ENCODE peak calls at places on chromosomes 13 and 19, in ten cellular contexts. One of them, this sample, is unnamed.
A peak's percentile ranks its signal among the peaks of the same experiment; 100 is the strongest.

GRCh38 chr19:10294368-10294697 is 4.6 kb downstream of the ICAM5 start:
- DNase-seq in stomach: no peak
- DNase-seq in ascending aorta: no peak
- DNase-seq in psoas muscle: no peak
- DNase-seq in transverse colon: peak; percentile 33
- DNase-seq in HFF-Myc: no peak
- DNase-seq in left lung: no peak
- DNase-seq in pancreas: no peak
- DNase-seq in SK-N-SH: no peak
- DNase-seq in PC-3: no peak
- DNase-seq in this sample: no peak

GRCh38 chr19:17748884-17749638 is 2.2 kb upstream of the FCHO1 start:
- DNase-seq in stomach: no peak
- DNase-seq in ascending aorta: no peak
- DNase-seq in psoas muscle: no peak
- DNase-seq in transverse colon: no peak
- DNase-seq in HFF-Myc: no peak
- DNase-seq in left lung: no peak
- DNase-seq in pancreas: no peak
- DNase-seq in SK-N-SH: no peak
- DNase-seq in PC-3: no peak
- DNase-seq in this sample: no peak

GRCh38 chr13:100646030-100646673 is 28.4 kb downstream of the TMTC4 start:
- DNase-seq in stomach: peak; percentile 36
- DNase-seq in ascending aorta: no peak
- DNase-seq in psoas muscle: no peak
- DNase-seq in transverse colon: no peak
- DNase-seq in HFF-Myc: no peak
- DNase-seq in left lung: no peak
- DNase-seq in pancreas: no peak
- DNase-seq in SK-N-SH: peak; percentile 40
- DNase-seq in PC-3: peak; percentile 48
- DNase-seq in this sample: no peak

GRCh38 chr19:50401505-50402450 is 17.0 kb upstream of the SPIB start:
- DNase-seq in stomach: no peak
- DNase-seq in ascending aorta: no peak
- DNase-seq in psoas muscle: no peak
- DNase-seq in transverse colon: no peak
- DNase-seq in HFF-Myc: no peak
- DNase-seq in left lung: no peak
- DNase-seq in pancreas: no peak
- DNase-seq in SK-N-SH: peak; percentile 43
- DNase-seq in PC-3: no peak
- DNase-seq in this sample: peak; percentile 46

GRCh38 chr13:23541221-23541620 is 29.0 kb upstream of the TNFRSF19 start:
- DNase-seq in stomach: no peak
- DNase-seq in ascending aorta: no peak
- DNase-seq in psoas muscle: no peak
- DNase-seq in transverse colon: no peak
- DNase-seq in HFF-Myc: no peak
- DNase-seq in left lung: no peak
- DNase-seq in pancreas: no peak
- DNase-seq in SK-N-SH: no peak
- DNase-seq in PC-3: peak; percentile 52
- DNase-seq in this sample: no peak

GRCh38 chr19:37572203-37572602 is 22.4 kb downstream of the ZNF571 start:
- DNase-seq in stomach: no peak
- DNase-seq in ascending aorta: no peak
- DNase-seq in psoas muscle: no peak
- DNase-seq in transverse colon: no peak
- DNase-seq in HFF-Myc: no peak
- DNase-seq in left lung: no peak
- DNase-seq in pancreas: no peak
- DNase-seq in SK-N-SH: no peak
- DNase-seq in PC-3: no peak
- DNase-seq in this sample: no peak

GRCh38 chr19:50277966-50278580 is 51.1 kb downstream of the KCNC3 start:
- DNase-seq in stomach: no peak
- DNase-seq in ascending aorta: no peak
- DNase-seq in psoas muscle: no peak
- DNase-seq in transverse colon: no peak
- DNase-seq in HFF-Myc: no peak
- DNase-seq in left lung: no peak
- DNase-seq in pancreas: no peak
- DNase-seq in SK-N-SH: no peak
- DNase-seq in PC-3: no peak
- DNase-seq in this sample: no peak

GRCh38 chr13:95128045-95128643 is 173.1 kb downstream of the ABCC4 start:
- DNase-seq in stomach: peak; percentile 52
- DNase-seq in ascending aorta: no peak
- DNase-seq in psoas muscle: no peak
- DNase-seq in transverse colon: no peak
- DNase-seq in HFF-Myc: no peak
- DNase-seq in left lung: no peak
- DNase-seq in pancreas: no peak
- DNase-seq in SK-N-SH: no peak
- DNase-seq in PC-3: peak; percentile 83
- DNase-seq in this sample: no peak

GRCh38 chr13:37225414-37226047 is 120.1 kb upstream of the CSNK1A1L start:
- DNase-seq in stomach: no peak
- DNase-seq in ascending aorta: no peak
- DNase-seq in psoas muscle: no peak
- DNase-seq in transverse colon: no peak
- DNase-seq in HFF-Myc: no peak
- DNase-seq in left lung: no peak
- DNase-seq in pancreas: no peak
- DNase-seq in SK-N-SH: no peak
- DNase-seq in PC-3: no peak
- DNase-seq in this sample: no peak

GRCh38 chr19:52343548-52343947 is 7.5 kb downstream of the ZNF610 start:
- DNase-seq in stomach: peak; percentile 36
- DNase-seq in ascending aorta: peak; percentile 67
- DNase-seq in psoas muscle: peak; percentile 19
- DNase-seq in transverse colon: peak; percentile 9
- DNase-seq in HFF-Myc: no peak
- DNase-seq in left lung: peak; percentile 34
- DNase-seq in pancreas: peak; percentile 44
- DNase-seq in SK-N-SH: peak; percentile 74
- DNase-seq in PC-3: peak; percentile 8
- DNase-seq in this sample: peak; percentile 49

GRCh38 chr19:46648070-46648960 is 12.3 kb upstream of the GNG8 start:
- DNase-seq in stomach: no peak
- DNase-seq in ascending aorta: no peak
- DNase-seq in psoas muscle: no peak
- DNase-seq in transverse colon: no peak
- DNase-seq in HFF-Myc: no peak
- DNase-seq in left lung: no peak
- DNase-seq in pancreas: no peak
- DNase-seq in SK-N-SH: no peak
- DNase-seq in PC-3: no peak
- DNase-seq in this sample: no peak

GRCh38 chr13:71018544-71018943 is 848.5 kb downstream of the DACH1 start:
- DNase-seq in stomach: no peak
- DNase-seq in ascending aorta: no peak
- DNase-seq in psoas muscle: no peak
- DNase-seq in transverse colon: no peak
- DNase-seq in HFF-Myc: no peak
- DNase-seq in left lung: no peak
- DNase-seq in pancreas: no peak
- DNase-seq in SK-N-SH: no peak
- DNase-seq in PC-3: no peak
- DNase-seq in this sample: no peak

GRCh38 chr13:71021810-71022422 is 845.1 kb downstream of the DACH1 start:
- DNase-seq in stomach: no peak
- DNase-seq in ascending aorta: no peak
- DNase-seq in psoas muscle: no peak
- DNase-seq in transverse colon: no peak
- DNase-seq in HFF-Myc: no peak
- DNase-seq in left lung: no peak
- DNase-seq in pancreas: no peak
- DNase-seq in SK-N-SH: no peak
- DNase-seq in PC-3: no peak
- DNase-seq in this sample: no peak

GRCh38 chr13:71015021-71015420 is 852.0 kb downstream of the DACH1 start:
- DNase-seq in stomach: no peak
- DNase-seq in ascending aorta: no peak
- DNase-seq in psoas muscle: no peak
- DNase-seq in transverse colon: no peak
- DNase-seq in HFF-Myc: no peak
- DNase-seq in left lung: no peak
- DNase-seq in pancreas: no peak
- DNase-seq in SK-N-SH: no peak
- DNase-seq in PC-3: no peak
- DNase-seq in this sample: no peak

GRCh38 chr13:71015516-71015915 is 851.5 kb downstream of the DACH1 start:
- DNase-seq in stomach: no peak
- DNase-seq in ascending aorta: no peak
- DNase-seq in psoas muscle: no peak
- DNase-seq in transverse colon: no peak
- DNase-seq in HFF-Myc: no peak
- DNase-seq in left lung: no peak
- DNase-seq in pancreas: no peak
- DNase-seq in SK-N-SH: no peak
- DNase-seq in PC-3: no peak
- DNase-seq in this sample: no peak

GRCh38 chr13:71017607-71018006 is 849.4 kb downstream of the DACH1 start:
- DNase-seq in stomach: no peak
- DNase-seq in ascending aorta: no peak
- DNase-seq in psoas muscle: no peak
- DNase-seq in transverse colon: no peak
- DNase-seq in HFF-Myc: no peak
- DNase-seq in left lung: no peak
- DNase-seq in pancreas: no peak
- DNase-seq in SK-N-SH: no peak
- DNase-seq in PC-3: no peak
- DNase-seq in this sample: no peak
- TF ChIP-seq CTCF in stomach: no peak
- TF ChIP-seq CTCF in ascending aorta: no peak
- TF ChIP-seq CTCF in psoas muscle: no peak
- TF ChIP-seq CTCF in transverse colon: no peak
- TF ChIP-seq CTCF in HFF-Myc: no peak
- TF ChIP-seq CTCF in left lung: no peak
- TF ChIP-seq CTCF in pancreas: no peak
- TF ChIP-seq CTCF in SK-N-SH: no peak
- TF ChIP-seq CTCF in PC-3: no peak
- TF ChIP-seq CTCF in this sample: no peak

GRCh38 chr13:30129411-30129810 is 177.9 kb downstream of the KATNAL1 start:
- DNase-seq in stomach: no peak
- DNase-seq in ascending aorta: no peak
- DNase-seq in psoas muscle: no peak
- DNase-seq in transverse colon: no peak
- DNase-seq in HFF-Myc: no peak
- DNase-seq in left lung: no peak
- DNase-seq in pancreas: no peak
- DNase-seq in SK-N-SH: no peak
- DNase-seq in PC-3: no peak
- DNase-seq in this sample: no peak
- TF ChIP-seq CTCF in stomach: no peak
- TF ChIP-seq CTCF in ascending aorta: no peak
- TF ChIP-seq CTCF in psoas muscle: no peak
- TF ChIP-seq CTCF in transverse colon: no peak
- TF ChIP-seq CTCF in HFF-Myc: no peak
- TF ChIP-seq CTCF in left lung: no peak
- TF ChIP-seq CTCF in pancreas: no peak
- TF ChIP-seq CTCF in SK-N-SH: no peak
- TF ChIP-seq CTCF in PC-3: no peak
- TF ChIP-seq CTCF in this sample: no peak

DNA sequence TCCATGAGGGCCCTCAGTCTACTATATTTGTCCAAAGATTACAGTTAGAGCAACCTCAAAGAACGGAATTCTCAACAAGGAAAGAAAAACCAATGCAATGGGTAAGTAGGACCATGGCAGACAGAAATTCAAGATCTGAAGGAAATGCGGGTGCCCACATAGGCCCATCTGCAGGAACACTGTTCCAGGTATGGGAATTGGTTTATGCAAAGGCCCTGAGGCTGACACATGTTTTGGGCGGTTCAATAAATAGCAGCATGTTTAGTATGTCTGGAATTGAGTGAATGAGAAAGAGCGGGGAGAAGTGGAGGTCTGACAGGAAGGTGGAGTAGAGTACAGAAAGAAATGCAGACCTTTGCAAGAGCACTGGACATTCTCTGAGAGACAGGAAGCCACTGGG is 164.7 kb upstream of the KLF12 start:
- DNase-seq in stomach: no peak
- DNase-seq in ascending aorta: no peak
- DNase-seq in psoas muscle: no peak
- DNase-seq in transverse colon: no peak
- DNase-seq in HFF-Myc: no peak
- DNase-seq in left lung: no peak
- DNase-seq in pancreas: no peak
- DNase-seq in SK-N-SH: no peak
- DNase-seq in PC-3: no peak
- DNase-seq in this sample: no peak
- TF ChIP-seq CTCF in stomach: no peak
- TF ChIP-seq CTCF in ascending aorta: no peak
- TF ChIP-seq CTCF in psoas muscle: no peak
- TF ChIP-seq CTCF in transverse colon: no peak
- TF ChIP-seq CTCF in HFF-Myc: no peak
- TF ChIP-seq CTCF in left lung: no peak
- TF ChIP-seq CTCF in pancreas: no peak
- TF ChIP-seq CTCF in SK-N-SH: no peak
- TF ChIP-seq CTCF in PC-3: no peak
- TF ChIP-seq CTCF in this sample: no peak

GRCh38 chr13:85095887-85096286 is 703.3 kb downstream of the SLITRK6 start:
- DNase-seq in stomach: no peak
- DNase-seq in ascending aorta: no peak
- DNase-seq in psoas muscle: no peak
- DNase-seq in transverse colon: no peak
- DNase-seq in HFF-Myc: no peak
- DNase-seq in left lung: no peak
- DNase-seq in pancreas: no peak
- DNase-seq in SK-N-SH: peak; percentile 13
- DNase-seq in PC-3: no peak
- DNase-seq in this sample: no peak

GRCh38 chr13:85099245-85099644 is 700.0 kb downstream of the SLITRK6 start:
- DNase-seq in stomach: no peak
- DNase-seq in ascending aorta: no peak
- DNase-seq in psoas muscle: no peak
- DNase-seq in transverse colon: no peak
- DNase-seq in HFF-Myc: no peak
- DNase-seq in left lung: no peak
- DNase-seq in pancreas: no peak
- DNase-seq in SK-N-SH: no peak
- DNase-seq in PC-3: peak; percentile 1
- DNase-seq in this sample: no peak

GRCh38 chr13:85091835-85092234 is 707.4 kb downstream of the SLITRK6 start:
- DNase-seq in stomach: no peak
- DNase-seq in ascending aorta: no peak
- DNase-seq in psoas muscle: no peak
- DNase-seq in transverse colon: no peak
- DNase-seq in HFF-Myc: no peak
- DNase-seq in left lung: no peak
- DNase-seq in pancreas: no peak
- DNase-seq in SK-N-SH: no peak
- DNase-seq in PC-3: no peak
- DNase-seq in this sample: no peak

DNA sequence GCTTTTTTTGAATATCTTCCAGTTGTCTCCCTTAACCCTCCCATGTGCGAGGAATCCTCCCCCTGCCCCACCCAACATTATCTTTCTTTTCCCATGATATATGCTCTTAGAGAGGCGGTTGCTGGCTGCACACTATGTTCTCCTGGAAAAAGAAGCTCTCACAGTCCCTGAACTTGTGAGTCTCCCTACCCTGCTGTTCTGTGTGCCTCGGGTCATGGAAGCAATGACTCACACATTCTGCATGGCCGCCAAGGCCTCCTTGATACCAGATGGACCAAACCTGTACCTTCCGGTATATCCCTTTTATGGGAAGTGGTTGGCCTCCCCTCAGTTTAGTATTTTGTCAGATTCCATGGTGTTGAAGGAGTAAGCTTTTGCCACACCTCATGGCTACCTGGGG is 705.4 kb downstream of the SLITRK6 start:
- DNase-seq in stomach: no peak
- DNase-seq in ascending aorta: no peak
- DNase-seq in psoas muscle: no peak
- DNase-seq in transverse colon: no peak
- DNase-seq in HFF-Myc: peak; percentile 65
- DNase-seq in left lung: no peak
- DNase-seq in pancreas: no peak
- DNase-seq in SK-N-SH: no peak
- DNase-seq in PC-3: peak; percentile 29
- DNase-seq in this sample: no peak
- TF ChIP-seq CTCF in stomach: no peak
- TF ChIP-seq CTCF in ascending aorta: no peak
- TF ChIP-seq CTCF in psoas muscle: no peak
- TF ChIP-seq CTCF in transverse colon: no peak
- TF ChIP-seq CTCF in HFF-Myc: no peak
- TF ChIP-seq CTCF in left lung: no peak
- TF ChIP-seq CTCF in pancreas: no peak
- TF ChIP-seq CTCF in SK-N-SH: no peak
- TF ChIP-seq CTCF in PC-3: no peak
- TF ChIP-seq CTCF in this sample: no peak

This sample was measured in CD14-positive monocyte.